ENCODE peak calls at places on chromosomes 4 and X, in seven cellular contexts. U is IMR-90, J is right lobe of liver, N is lower leg skin, K is A549, A is testis, M is heart left ventricle. W is an unnamed sample.

GRCh38 chr4:121784975-121785374 is 16.1 kb upstream of the EXOSC9 start:
- DNase-seq in U (peak), J (no peak), N (no peak), K (no peak), A (no peak), M (no peak), W (no peak)

GRCh38 chr4:176805155-176805554 is 12.4 kb upstream of the VEGFC start:
- DNase-seq in U (peak), J (no peak), N (no peak), K (no peak), A (no peak), M (no peak), W (no peak)

GRCh38 chr4:142954415-142954814 is 108.3 kb upstream of the INPP4B start:
- DNase-seq in U (no peak), J (no peak), N (no peak), K (no peak), A (no peak), M (no peak), W (no peak)

GRCh38 chr4:40337081-40337480 is 1.9 kb downstream of the CHRNA9 start:
- DNase-seq in U (no peak), J (no peak), N (no peak), K (no peak), A (no peak), M (no peak), W (no peak)

GRCh38 chr4:52173470-52174055 is 122.5 kb downstream of the SPATA18 start:
- DNase-seq in U (no peak), J (peak), N (no peak), K (no peak), A (peak), M (peak), W (no peak)

GRCh38 chr4:40264995-40265909 is 68.4 kb downstream of the RHOH start:
- DNase-seq in U (no peak), J (no peak), N (no peak), K (no peak), A (no peak), M (no peak), W (peak)

GRCh38 chr4:53693408-53693807 is 102.1 kb upstream of the LNX1 start:
- DNase-seq in U (peak), J (no peak), N (no peak), K (no peak), A (no peak), M (no peak), W (no peak)

GRCh38 chrX:122596998-122597397 is 587.1 kb upstream of the GRIA3 start:
- DNase-seq in U (no peak), J (no peak), N (no peak), K (no peak), A (no peak), M (no peak), W (no peak)

GRCh38 chrX:100748133-100748532 is 16.2 kb upstream of the SYTL4 start:
- DNase-seq in U (no peak), J (no peak), N (no peak), K (no peak), A (no peak), M (no peak), W (no peak)

GRCh38 chrX:63855896-63856295 is 70.9 kb upstream of the ARHGEF9 start:
- DNase-seq in U (peak), J (no peak), N (no peak), K (no peak), A (no peak), M (no peak), W (no peak)

DNA sequence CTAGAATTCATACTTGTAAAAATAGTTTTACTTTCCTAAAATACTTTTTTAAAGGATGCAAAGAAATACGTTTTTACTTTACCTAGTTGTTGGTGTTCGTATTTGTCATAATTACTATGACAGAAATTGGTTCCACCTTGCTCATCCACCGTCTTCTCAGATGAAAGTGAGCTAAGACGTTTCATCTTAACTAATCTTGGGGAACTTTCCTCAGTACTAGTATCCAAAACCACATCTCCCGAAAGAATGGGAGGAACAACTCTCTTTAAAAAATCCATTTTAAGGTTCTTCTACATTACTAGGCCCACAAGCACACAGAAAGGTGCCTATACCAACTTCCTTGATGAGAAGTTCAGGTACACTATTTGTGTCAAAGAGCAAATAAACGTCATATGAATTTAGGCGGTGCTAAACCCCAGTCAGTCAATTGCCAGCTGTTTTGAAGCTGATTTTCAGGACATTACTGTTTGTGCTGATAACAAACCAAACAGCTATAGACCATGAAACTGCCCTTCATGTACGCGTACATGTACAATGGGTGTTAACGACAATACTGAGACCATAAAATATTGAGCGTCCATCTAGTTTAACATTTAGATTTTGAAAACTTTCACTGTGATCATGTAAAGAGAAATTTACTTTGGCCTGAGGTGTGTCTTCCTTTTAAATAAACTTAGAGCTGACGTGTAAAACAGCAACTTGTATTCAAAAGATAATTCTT is 99.1 kb downstream of the FRYL start:
- DNase-seq in U (no peak), J (no peak), N (no peak), K (no peak), A (no peak), M (no peak), W (no peak)
- TF ChIP-seq POLR2A in U (no peak), J (no peak), N (no peak), K (no peak), A (no peak), M (no peak), W (no peak)

DNA sequence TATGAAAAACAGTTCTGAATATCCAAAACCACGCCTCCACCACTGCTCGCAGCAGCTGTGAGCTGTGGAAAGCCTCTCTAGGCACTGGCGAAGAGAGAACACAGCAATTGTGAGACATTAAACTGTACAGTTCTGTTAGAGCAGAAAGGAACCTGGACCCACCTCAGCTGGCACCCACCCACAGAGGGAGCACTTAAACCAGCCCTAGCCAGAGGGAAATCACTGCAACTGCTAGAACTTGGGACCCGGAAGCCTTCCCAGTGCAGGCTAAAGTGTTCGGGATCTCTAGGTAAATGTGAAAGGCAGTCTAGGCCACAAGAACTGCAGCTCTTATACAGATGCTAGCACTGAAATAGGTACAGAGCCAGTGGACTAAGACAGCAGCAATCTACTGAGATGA is 308.8 kb downstream of the PRR32 start:
- DNase-seq in U (no peak), J (no peak), N (no peak), K (no peak), A (no peak), M (no peak), W (no peak)
- TF ChIP-seq POLR2A in U (no peak), J (no peak), N (no peak), K (no peak), A (no peak), M (no peak), W (no peak)

DNA sequence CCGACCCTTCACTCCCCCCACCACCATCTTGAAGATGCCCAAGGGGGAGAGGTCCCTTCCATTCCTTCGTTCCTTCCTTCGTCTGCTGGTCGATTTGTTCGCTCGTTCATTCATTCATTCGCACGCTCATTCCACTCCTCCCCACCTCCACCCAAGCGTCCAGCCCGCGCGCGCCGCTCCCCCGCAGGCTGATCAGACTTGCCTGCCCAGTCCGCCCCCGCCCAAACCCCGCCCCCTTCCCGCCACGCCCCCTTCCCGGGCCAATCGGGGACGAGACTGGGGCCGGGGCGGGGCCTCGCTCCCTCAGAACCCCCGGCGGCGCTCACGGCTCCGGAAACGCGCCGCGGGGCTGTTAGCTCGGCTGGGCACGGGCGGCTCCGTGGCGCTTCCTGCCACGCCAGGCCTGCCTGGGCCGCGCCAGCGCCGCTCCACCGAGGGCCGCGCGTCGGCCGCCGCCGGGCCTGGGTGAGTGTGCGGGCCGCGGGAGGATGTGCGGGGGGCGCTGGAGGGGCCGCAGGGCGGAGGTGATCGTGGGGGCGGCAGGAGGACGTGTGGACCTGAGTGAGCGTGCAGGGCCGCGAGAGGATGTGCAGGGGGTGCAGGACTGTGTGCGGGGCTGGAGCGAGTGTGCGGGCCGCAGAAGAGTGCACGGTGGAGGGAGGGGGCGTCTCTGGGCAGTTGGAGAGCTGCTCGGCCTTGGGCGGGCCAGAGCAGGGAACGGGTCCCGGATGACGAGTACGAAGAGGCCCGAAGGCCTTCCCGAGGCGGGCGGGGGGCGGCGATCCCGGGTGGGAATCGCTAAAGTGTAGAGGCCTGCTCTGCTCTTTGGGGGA is at the start of gene ZNF275:
- DNase-seq in U (peak), J (peak), N (peak), K (peak), A (peak), M (peak), W (peak)
- TF ChIP-seq POLR2A in U (peak), J (peak), N (no peak), K (peak), A (no peak), M (no peak), W (no peak)

GRCh38 chrX:131729295-131729694 is 185.4 kb downstream of the OR13H1 start:
- DNase-seq in U (peak), J (no peak), N (peak), K (no peak), A (peak), M (peak), W (peak)
- TF ChIP-seq POLR2A in U (no peak), J (no peak), N (no peak), K (no peak), A (no peak), M (no peak), W (no peak)

GRCh38 chr4:88382621-88383020 is 4.0 kb downstream of the HERC6 start:
- DNase-seq in U (no peak), J (no peak), N (no peak), K (no peak), A (no peak), M (no peak), W (no peak)

GRCh38 chr4:88378691-88379559 is at the start of gene HERC6:
- DNase-seq in U (peak), J (peak), N (peak), K (peak), A (peak), M (peak), W (peak)
- TF ChIP-seq POLR2A in U (no peak), J (peak), N (no peak), K (peak), A (no peak), M (no peak), W (no peak)

GRCh38 chr4:85979276-85979675 is 380.6 kb downstream of the MAPK10 start:
- DNase-seq in U (no peak), J (no peak), N (no peak), K (no peak), A (no peak), M (no peak), W (no peak)
- TF ChIP-seq POLR2A in U (no peak), J (no peak), N (no peak), K (no peak), A (no peak), M (no peak), W (no peak)

DNA sequence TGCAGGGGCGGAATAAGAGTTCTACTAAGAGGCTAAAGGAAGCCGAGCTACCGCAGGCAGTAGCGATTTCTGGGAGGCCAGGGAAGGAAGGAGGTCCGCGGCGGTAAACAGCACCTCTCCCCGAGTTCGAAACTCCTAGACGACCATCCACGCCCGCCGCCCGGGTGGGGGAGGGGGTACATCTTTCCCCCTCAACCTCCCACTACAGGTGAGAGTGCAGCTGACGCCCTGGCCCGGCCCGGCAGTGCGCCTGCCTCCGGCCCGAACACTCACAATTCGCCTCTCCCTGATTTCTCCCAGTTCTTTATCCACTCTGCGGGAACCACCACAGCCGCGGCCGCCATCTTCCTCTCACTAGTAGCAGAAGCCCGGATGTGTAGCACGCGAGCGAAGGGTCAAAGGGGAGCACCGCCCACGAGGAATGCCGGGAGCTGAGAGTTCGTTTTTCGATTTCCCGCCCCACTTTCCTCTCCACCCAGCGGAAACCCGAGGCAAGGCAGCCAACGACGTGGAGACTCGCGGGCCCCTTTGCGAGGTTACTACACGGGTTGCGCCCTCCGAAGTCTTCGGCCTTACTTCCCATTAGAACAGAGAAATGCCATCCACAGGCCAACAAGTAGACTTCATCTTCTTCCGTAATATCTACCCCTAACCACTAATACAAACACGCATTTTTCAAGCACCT is at the start of gene THOC2:
- DNase-seq in U (peak), J (peak), N (peak), K (peak), A (peak), M (peak), W (peak)
- TF ChIP-seq POLR2A in U (peak), J (peak), N (no peak), K (peak), A (no peak), M (no peak), W (no peak)

DNA sequence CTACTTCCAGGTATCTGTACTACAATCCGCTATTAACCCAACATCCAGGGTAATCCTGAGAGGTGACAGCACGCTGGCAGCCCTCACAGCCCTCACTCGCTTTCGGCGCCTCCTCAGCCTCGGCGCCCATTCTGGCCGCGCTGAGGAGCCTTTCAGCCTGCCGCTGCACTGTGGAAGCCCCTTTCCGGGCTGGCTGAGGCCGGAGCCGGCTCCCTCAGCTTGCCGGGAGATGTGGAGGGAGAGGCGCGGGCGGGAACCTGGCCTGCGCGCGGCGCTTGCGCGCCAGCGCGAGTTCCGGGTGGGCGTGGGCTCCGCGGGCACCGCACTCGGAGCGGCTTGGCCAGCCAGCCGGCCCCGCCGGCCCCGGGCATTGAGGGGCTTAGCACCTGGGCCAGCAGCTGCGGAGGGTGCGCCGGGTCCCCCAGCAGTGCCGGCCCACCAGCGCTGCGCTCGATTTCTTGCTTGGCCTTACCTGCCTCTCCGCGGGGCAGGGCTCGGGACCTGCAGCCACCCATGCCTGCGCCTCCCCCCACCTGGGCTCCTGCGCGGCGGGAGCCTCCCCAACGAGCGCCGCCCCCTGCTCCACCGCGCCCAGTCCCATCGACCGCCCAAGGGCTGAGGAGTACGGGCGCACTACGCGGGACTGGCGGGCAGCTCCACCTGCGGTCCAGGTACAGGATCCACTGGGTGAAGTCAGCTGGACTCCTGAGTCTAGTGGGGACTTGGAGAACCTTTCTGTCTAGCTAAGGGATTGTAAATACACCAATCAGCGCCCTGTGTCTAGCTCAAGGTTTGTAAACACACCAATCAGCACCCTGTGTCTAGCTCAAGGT is 87.3 kb downstream of the PRSS12 start:
- DNase-seq in U (no peak), J (peak), N (no peak), K (no peak), A (peak), M (no peak), W (peak)
- TF ChIP-seq POLR2A in U (no peak), J (no peak), N (no peak), K (no peak), A (no peak), M (no peak), W (no peak)

DNA sequence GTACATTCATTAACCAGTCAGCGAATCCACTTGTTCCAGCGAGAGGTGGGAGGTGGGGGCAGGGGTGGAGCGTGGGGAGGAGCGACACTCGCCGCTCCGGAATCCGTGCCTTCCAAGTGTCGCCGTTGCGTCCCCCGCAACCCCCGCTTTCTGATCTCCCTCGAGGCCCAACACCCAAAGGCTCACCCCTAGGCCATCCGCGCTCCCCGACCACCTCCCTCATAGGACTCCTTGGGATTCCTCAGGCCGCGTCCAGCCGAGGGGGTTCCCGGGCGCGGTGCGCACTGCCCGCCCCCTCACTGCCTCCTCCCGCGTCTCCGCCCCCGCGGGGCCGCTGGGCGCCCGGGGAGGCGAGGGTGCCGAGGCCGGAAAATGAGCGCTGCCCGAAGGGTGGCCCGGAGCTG is 108.1 kb upstream of the STOX2 start:
- DNase-seq in U (no peak), J (no peak), N (no peak), K (peak), A (peak), M (peak), W (peak)
- TF ChIP-seq POLR2A in U (no peak), J (no peak), N (no peak), K (no peak), A (no peak), M (no peak), W (no peak)

GRCh38 chr4:38867478-38868054 is at the start of gene FAM114A1:
- DNase-seq in U (peak), J (peak), N (peak), K (peak), A (peak), M (peak), W (peak)
- TF ChIP-seq POLR2A in U (peak), J (peak), N (no peak), K (peak), A (no peak), M (no peak), W (no peak)